ENCODE peak calls at places on chromosome 9, in four cellular contexts. O, Y, N and J are unnamed samples.

GRCh38 chr9:22657713-22658112 is 211.1 kb downstream of the DMRTA1 start:
- DNase-seq in O (no peak), Y (no peak), N (no peak), J (no peak)

GRCh38 chr9:76654575-76654974 is 109.7 kb upstream of the PCA3 start:
- DNase-seq in O (no peak), Y (no peak), N (no peak), J (no peak)

GRCh38 chr9:72276429-72276828 is 88.6 kb downstream of the ZFAND5 start:
- DNase-seq in O (no peak), Y (no peak), N (no peak), J (no peak)

GRCh38 chr9:33510264-33511183 is 13.5 kb upstream of the ANKRD18B start:
- DNase-seq in O (peak), Y (peak), N (peak), J (peak)

GRCh38 chr9:20593551-20593950 is 28.7 kb downstream of the MLLT3 start:
- DNase-seq in O (no peak), Y (no peak), N (no peak), J (no peak)

GRCh38 chr9:2620876-2621677 is 510 bp upstream of the VLDLR start:
- DNase-seq in O (peak), Y (peak), N (peak), J (peak)

GRCh38 chr9:26357803-26358339 is 534.7 kb downstream of the CAAP1 start:
- DNase-seq in O (no peak), Y (no peak), N (no peak), J (no peak)

GRCh38 chr9:91089405-91090131 is 272.1 kb downstream of the AUH start:
- DNase-seq in O (no peak), Y (peak), N (no peak), J (peak)

GRCh38 chr9:93378276-93378675 is 73.2 kb upstream of the FAM120A start:
- DNase-seq in O (no peak), Y (no peak), N (no peak), J (no peak)

GRCh38 chr9:108516391-108516790 is 339.4 kb downstream of the ACTL7B start:
- DNase-seq in O (no peak), Y (no peak), N (no peak), J (no peak)

GRCh38 chr9:112819635-112820496 is 69.3 kb downstream of the SNX30 start:
- DNase-seq in O (peak), Y (peak), N (no peak), J (peak)

GRCh38 chr9:122961139-122961538 is 20.3 kb downstream of the RABGAP1 start:
- DNase-seq in O (no peak), Y (no peak), N (no peak), J (no peak)

GRCh38 chr9:81396528-81396927 is 292.8 kb downstream of the TLE1 start:
- DNase-seq in O (no peak), Y (no peak), N (no peak), J (no peak)

GRCh38 chr9:124784503-124784902 is 7.6 kb downstream of the OLFML2A start:
- DNase-seq in O (no peak), Y (peak), N (no peak), J (no peak)

GRCh38 chr9:130846487-130847305 is 11.6 kb downstream of the ABL1 start:
- DNase-seq in O (no peak), Y (no peak), N (peak), J (no peak)

GRCh38 chr9:12784461-12785250 is 9.8 kb downstream of the LURAP1L start:
- DNase-seq in O (no peak), Y (peak), N (peak), J (peak)

GRCh38 chr9:86487222-86487841 is 133.1 kb upstream of the TUT7 start:
- DNase-seq in O (no peak), Y (peak), N (no peak), J (peak)

GRCh38 chr9:107131108-107131799 is 151.8 kb upstream of the RAD23B start:
- DNase-seq in O (peak), Y (no peak), N (no peak), J (no peak)

GRCh38 chr9:15332939-15333338 is 25.9 kb upstream of the TTC39B start:
- DNase-seq in O (no peak), Y (no peak), N (no peak), J (no peak)

GRCh38 chr9:105244274-105244995 is at the start of gene SLC44A1:
- DNase-seq in O (peak), Y (peak), N (peak), J (peak)
- TF ChIP-seq POLR2A in O (peak), Y (peak), N (peak), J (peak)

DNA sequence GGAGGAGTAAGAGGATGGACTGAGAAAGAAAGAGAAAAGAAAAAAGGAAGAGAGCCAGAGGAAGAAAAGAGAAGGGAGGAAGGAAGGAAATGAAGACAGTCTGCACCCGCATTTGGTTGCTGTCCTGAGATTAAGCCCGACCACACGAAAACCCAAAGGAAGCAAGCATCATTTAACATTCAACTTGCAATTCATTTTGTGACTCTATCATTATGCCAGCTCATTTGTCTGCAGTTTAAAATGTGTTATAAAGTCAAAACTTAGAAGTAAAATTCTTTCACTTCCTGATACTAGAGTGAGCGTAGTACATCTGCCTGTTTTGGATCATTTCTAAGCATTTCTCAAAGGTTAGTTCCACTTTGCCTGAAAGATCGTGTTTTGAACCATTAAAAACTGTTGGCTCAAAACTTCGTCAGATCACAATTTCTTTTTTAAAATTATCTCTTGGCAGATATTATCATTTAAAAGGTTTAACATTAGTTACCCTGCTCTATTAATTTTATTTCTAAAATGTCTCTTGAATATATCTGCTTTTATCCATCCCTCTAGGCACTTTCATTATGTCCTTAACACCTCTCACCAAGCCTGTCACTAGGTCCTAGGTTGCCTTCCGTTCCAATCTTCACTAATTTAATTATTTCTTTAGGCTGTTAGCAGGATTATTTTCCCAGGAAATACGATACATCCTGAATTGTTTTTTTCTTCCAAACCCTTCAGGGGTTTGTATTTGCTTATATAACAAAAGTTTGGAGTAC is 240.9 kb downstream of the TLE4 start:
- DNase-seq in O (no peak), Y (peak), N (no peak), J (no peak)
- TF ChIP-seq POLR2A in O (no peak), Y (no peak), N (no peak), J (no peak)

DNA sequence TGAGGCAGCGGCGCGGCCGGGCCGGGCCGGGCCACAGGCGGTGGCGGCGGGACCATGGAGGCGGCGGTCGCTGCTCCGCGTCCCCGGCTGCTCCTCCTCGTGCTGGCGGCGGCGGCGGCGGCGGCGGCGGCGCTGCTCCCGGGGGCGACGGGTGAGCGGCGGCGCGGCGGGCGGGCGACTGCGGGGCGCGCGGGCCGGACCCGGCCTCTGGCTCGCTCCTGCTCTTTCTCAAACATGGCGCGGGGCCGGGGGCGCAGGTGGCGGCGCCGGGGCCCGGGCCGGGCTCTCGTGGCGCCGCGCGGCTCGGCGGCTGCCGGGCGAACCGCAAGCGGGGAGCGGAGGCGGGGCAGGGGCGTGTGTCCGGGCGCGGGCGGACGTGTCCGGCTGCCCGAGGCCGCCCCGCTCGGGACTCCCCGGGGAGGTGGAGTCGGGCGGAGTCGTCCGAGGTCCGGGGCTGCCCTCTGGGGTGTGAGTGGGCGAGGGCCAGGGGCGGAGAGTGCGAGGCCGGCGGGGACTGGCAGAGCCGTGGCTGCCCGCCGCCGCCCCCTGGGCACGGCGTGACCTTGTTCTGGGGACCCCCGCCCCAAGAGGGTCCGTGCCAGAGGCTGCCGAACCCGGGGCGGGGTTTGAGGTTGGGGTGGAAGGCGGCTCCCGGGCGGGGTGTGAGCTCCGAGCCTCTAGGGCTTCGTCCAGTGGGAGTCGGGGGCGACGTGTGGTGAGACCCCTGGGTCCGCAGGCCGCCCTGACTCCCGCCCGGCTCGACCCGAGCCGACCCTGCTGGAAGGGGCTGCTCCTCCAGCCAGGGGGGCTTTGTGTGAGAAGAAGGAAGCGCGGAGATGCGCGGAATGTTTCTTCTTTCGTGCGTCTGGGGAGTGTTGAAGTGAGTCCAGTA is 485 bp downstream of the TGFBR1 start:
- DNase-seq in O (peak), Y (peak), N (peak), J (peak)
- TF ChIP-seq POLR2A in O (no peak), Y (no peak), N (no peak), J (no peak)

DNA sequence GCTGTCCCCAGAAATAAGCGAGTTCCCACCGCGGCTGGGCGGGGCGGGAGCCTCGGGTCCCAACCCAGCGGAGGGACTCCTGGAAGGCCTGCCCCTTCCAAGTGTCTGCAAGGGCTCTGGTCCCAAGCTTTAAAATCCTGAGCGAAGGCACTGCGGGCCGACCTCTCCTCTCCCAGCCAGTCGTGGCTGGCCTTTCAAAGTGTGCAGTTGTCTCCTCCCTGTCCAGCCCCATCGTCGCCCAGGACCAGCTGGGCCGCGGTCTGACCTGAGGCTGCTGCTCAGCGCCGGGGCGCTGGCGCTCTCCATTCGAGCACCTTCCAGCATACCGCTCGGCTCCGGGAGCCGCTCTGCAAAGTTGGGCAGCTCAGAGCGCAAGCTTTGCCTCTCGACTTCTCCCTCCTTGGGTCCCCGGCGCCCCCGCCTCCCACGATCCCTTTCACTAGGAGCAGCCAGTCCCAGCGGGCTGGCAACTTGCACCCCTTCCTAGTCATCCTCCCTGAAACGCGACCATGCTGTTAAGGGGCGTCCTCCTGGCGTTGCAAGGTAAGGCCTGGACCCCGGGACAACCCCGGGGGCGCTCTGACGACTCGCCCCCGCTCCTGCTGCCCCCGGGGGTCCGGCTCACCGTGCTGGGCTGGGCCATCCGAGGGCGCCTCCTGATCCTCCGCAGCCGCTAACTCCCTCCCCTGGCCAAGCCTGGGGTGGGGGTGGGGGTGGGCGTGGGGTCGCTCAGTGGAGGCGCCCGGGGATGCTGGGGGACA is at the start of gene MAMDC2:
- DNase-seq in O (peak), Y (no peak), N (peak), J (no peak)
- TF ChIP-seq POLR2A in O (peak), Y (no peak), N (no peak), J (no peak)

GRCh38 chr9:70258692-70259511 is at the start of gene SMC5:
- DNase-seq in O (peak), Y (peak), N (peak), J (peak)
- TF ChIP-seq POLR2A in O (peak), Y (peak), N (peak), J (peak)

GRCh38 chr9:37798677-37799076 is 1.9 kb upstream of the DCAF10 start:
- DNase-seq in O (no peak), Y (peak), N (no peak), J (no peak)

GRCh38 chr9:37801959-37802711 is 1.5 kb downstream of the DCAF10 start:
- DNase-seq in O (no peak), Y (no peak), N (no peak), J (peak)

GRCh38 chr9:37801287-37801850 is 772 bp downstream of the DCAF10 start:
- DNase-seq in O (no peak), Y (peak), N (peak), J (peak)

GRCh38 chr9:37806271-37806670 is 5.7 kb downstream of the DCAF10 start:
- DNase-seq in O (no peak), Y (no peak), N (no peak), J (no peak)

DNA sequence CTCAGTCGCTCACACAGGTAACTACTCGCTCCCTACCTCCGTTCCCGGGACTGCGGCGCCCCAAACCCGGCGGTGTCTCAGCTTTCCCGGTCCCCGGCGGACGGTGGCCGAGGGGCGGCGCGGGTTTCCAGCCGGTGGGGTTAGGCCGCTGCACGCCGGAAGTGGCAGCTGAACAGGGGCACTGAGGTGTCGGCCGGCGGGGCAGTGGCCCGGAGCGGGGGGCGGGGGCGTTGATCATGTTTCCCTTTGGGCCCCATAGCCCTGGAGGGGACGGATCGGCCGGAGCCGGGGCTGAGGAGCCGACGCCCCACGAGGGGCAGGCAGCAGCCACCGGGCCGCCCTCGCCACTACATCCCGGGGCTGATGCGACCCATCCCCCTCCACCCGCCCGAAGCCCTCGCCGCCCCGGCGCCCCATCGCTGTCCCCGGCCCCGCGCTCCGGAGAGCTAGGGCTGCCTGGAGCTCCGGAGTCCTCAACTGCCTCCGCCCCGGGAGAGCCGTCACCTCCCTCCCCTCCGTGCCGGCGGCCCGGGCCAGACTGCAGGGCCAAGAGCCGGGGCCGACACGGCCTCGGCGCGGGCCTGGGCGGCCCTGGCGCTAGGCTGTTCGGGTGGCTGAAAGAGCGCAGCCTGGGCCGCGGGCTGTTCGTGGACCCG is at the start of gene DCAF10:
- DNase-seq in O (peak), Y (peak), N (peak), J (peak)
- TF ChIP-seq POLR2A in O (peak), Y (peak), N (peak), J (peak)

DNA sequence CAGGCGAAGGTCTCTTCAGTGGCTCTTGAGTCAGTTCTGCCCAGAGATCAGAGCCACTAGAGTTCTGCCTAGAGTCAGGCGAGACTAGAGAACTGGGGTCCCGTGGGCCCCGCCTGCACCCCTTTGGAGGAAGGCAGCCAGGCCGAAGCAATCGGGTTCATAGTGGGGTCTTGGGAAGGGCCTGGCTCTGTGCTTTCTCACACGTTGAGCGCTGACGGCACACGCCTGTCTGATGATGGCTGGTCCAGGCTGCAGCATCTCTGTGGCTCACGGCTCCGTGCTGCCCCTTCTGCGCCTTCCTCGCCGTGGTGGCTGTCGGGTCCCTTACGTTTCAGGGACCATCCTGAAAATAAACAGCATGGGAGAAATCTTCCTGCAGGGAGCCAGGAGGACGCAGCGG is 78.3 kb upstream of the RNU6ATAC start:
- DNase-seq in O (no peak), Y (no peak), N (no peak), J (no peak)
- TF ChIP-seq POLR2A in O (no peak), Y (no peak), N (no peak), J (no peak)

GRCh38 chr9:137240841-137241489 is at the start of gene TUBB4B:
- DNase-seq in O (peak), Y (peak), N (peak), J (peak)
- TF ChIP-seq POLR2A in O (peak), Y (peak), N (peak), J (peak)